ENCODE peak calls at places on chromosomes 7 and 10, in eight cellular contexts. W is HCT116, X is IMR-90, R is HepG2, L is GM23338, K is lower lobe of right lung, F is PC-3, T is left lung. O is an unnamed sample.

GRCh38 chr10:5711637-5712036 is 27.0 kb downstream of the TASOR2 start:
- ATAC-seq in W (no peak), X (no peak), R (no peak), L (no peak), K (no peak), F (no peak), T (no peak), O (no peak)

GRCh38 chr7:121313220-121313792 is 15.5 kb upstream of the WNT16 start:
- ATAC-seq in W (peak), X (peak), R (no peak), L (no peak), K (no peak), F (peak), T (no peak), O (no peak)

GRCh38 chr7:123657304-123657685 is 1.6 kb downstream of the LMOD2 start:
- ATAC-seq in W (no peak), X (no peak), R (no peak), L (no peak), K (no peak), F (peak), T (no peak), O (no peak)

GRCh38 chr10:30462513-30462912 is 28.5 kb downstream of the MAP3K8 start:
- ATAC-seq in W (no peak), X (no peak), R (no peak), L (no peak), K (no peak), F (no peak), T (no peak), O (no peak)

GRCh38 chr7:106064329-106064728 is 47.8 kb downstream of the SYPL1 start:
- ATAC-seq in W (peak), X (no peak), R (peak), L (no peak), K (no peak), F (no peak), T (no peak), O (no peak)

GRCh38 chr7:74032624-74033371 is 4.8 kb downstream of the ELN start:
- ATAC-seq in W (no peak), X (no peak), R (no peak), L (no peak), K (no peak), F (no peak), T (no peak), O (no peak)

GRCh38 chr7:13047061-13047460 is 359.6 kb downstream of the ARL4A start:
- ATAC-seq in W (peak), X (no peak), R (no peak), L (peak), K (no peak), F (no peak), T (no peak), O (no peak)

GRCh38 chr10:18136056-18136916 is 3.9 kb upstream of the CACNB2 start:
- ATAC-seq in W (no peak), X (no peak), R (no peak), L (no peak), K (no peak), F (no peak), T (no peak), O (no peak)

GRCh38 chr10:23358357-23358756 is 13.8 kb upstream of the C10orf67 start:
- ATAC-seq in W (no peak), X (no peak), R (no peak), L (peak), K (no peak), F (no peak), T (no peak), O (no peak)

GRCh38 chr7:132580277-132580676 is 4.0 kb upstream of the PLXNA4 start:
- ATAC-seq in W (peak), X (no peak), R (peak), L (no peak), K (no peak), F (peak), T (no peak), O (no peak)

GRCh38 chr10:79221110-79222051 is 125.9 kb upstream of the PPIF start:
- ATAC-seq in W (no peak), X (peak), R (peak), L (peak), K (peak), F (no peak), T (peak), O (peak)

GRCh38 chr10:3827768-3828403 is 42.9 kb upstream of the KLF6 start:
- ATAC-seq in W (no peak), X (no peak), R (no peak), L (no peak), K (no peak), F (no peak), T (no peak), O (peak)

GRCh38 chr10:63744060-63744941 is 223.1 kb downstream of the REEP3 start:
- ATAC-seq in W (no peak), X (no peak), R (no peak), L (no peak), K (no peak), F (no peak), T (no peak), O (no peak)

GRCh38 chr7:47967123-47967522 is 12.3 kb downstream of the HUS1 start:
- ATAC-seq in W (no peak), X (no peak), R (no peak), L (no peak), K (no peak), F (no peak), T (no peak), O (no peak)

GRCh38 chr10:78401882-78402367 is 368.3 kb downstream of the RPS24 start:
- ATAC-seq in W (no peak), X (no peak), R (no peak), L (peak), K (peak), F (no peak), T (no peak), O (no peak)

GRCh38 chr10:121032460-121032859 is 181.3 kb downstream of the WDR11 start:
- ATAC-seq in W (no peak), X (no peak), R (no peak), L (peak), K (no peak), F (no peak), T (no peak), O (no peak)

GRCh38 chr7:17912536-17913235 is 27.6 kb downstream of the SNX13 start:
- ATAC-seq in W (no peak), X (no peak), R (no peak), L (no peak), K (no peak), F (no peak), T (no peak), O (no peak)

GRCh38 chr10:104630731-104631130 is 10.4 kb upstream of the SORCS3 start:
- ATAC-seq in W (no peak), X (no peak), R (no peak), L (no peak), K (no peak), F (no peak), T (no peak), O (no peak)

DNA sequence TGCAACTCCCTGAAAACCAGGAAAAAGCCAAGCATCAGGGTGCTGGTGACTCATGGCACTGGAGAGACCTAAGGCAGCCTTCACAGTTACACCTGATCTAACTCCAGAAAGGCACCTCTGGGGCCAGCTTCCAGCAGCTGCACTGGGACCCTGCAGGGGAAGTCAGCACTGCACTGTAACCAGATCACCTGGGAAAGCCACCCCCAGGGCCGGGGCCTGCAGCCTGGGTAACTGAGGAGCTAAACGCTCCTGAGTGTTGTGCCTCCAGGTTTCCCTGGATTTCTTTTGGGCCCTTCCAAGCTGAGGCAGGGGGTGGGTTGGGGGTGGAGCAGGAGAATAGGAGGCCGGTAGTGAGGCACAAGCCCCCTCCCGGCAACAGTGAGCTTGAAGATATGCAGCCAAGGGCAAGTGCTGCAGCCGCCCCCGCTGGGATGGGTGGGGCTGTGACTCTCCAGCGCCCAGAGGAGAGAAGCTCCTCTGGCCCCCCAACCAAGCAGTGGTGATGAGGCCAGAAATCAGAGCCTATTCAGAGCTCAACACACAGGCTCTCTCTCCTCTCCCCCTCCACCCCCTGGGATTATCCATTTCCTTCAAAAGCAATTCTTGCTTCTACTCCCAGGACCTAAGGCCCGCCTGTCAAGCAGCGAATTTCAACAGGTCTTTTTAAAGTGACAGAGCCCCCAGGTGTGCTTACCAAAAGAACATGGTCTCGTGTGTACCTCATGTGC is 2.6 kb downstream of the CXCL12 start:
- ATAC-seq in W (no peak), X (no peak), R (no peak), L (peak), K (no peak), F (no peak), T (no peak), O (no peak)
- H3K4me3 ChIP-seq in W (no peak), X (no peak), R (no peak), L (peak), K (peak), F (no peak), T (no peak), O (peak)

DNA sequence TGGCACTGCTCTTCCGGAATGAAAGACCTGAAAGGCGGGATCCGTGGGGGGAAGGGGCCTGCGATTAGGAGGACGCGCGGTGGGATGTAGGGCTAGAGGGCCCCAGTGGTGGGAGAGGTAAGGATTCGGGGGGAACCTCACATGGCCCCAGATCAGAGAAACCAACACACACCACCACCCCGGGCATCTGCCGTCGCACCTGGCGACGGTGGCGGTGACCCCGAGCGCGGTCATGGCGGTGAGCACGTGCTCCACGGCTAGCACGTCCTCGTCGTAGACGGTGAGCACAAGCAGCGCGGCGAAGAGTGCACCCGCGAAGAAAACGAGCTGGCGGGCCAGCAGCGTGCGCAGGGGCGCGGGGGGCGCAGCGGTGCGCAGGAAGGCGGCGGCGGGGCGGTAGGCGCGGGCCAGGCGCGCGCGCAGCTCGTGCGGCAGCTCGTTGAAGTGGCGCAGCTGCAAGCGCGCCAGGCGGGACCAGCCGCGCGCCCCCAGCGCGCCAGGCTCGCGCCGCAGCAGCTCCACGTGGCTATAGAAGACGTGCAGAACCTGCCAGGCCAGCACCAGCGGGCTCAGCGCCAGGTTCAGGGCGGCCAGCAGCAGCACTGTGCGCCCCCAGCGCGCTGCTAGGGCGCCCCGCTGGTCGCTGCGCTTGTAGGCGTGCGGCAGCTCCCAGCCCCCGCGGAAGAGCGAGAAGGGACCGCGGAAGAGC is 5.7 kb downstream of the ATG9B start:
- ATAC-seq in W (no peak), X (peak), R (peak), L (peak), K (peak), F (no peak), T (peak), O (no peak)
- H3K4me3 ChIP-seq in W (no peak), X (peak), R (peak), L (peak), K (peak), F (peak), T (no peak), O (no peak)

GRCh38 chr10:21514808-21515580 is 10.5 kb downstream of the SKIDA1 start:
- ATAC-seq in W (no peak), X (no peak), R (no peak), L (no peak), K (no peak), F (no peak), T (peak), O (no peak)

GRCh38 chr10:21513035-21513434 is 12.4 kb downstream of the SKIDA1 start:
- ATAC-seq in W (no peak), X (no peak), R (no peak), L (no peak), K (no peak), F (no peak), T (no peak), O (no peak)

GRCh38 chr10:21516270-21517131 is 9.0 kb downstream of the SKIDA1 start:
- ATAC-seq in W (peak), X (peak), R (peak), L (peak), K (peak), F (peak), T (peak), O (peak)

GRCh38 chr10:21515581-21516269 is 9.8 kb downstream of the SKIDA1 start:
- ATAC-seq in W (no peak), X (no peak), R (no peak), L (peak), K (no peak), F (no peak), T (no peak), O (no peak)

GRCh38 chr10:21514101-21514807 is 11.2 kb downstream of the SKIDA1 start:
- ATAC-seq in W (no peak), X (no peak), R (no peak), L (no peak), K (no peak), F (no peak), T (no peak), O (no peak)
- H3K4me3 ChIP-seq in W (no peak), X (no peak), R (no peak), L (peak), K (peak), F (no peak), T (no peak), O (peak)

DNA sequence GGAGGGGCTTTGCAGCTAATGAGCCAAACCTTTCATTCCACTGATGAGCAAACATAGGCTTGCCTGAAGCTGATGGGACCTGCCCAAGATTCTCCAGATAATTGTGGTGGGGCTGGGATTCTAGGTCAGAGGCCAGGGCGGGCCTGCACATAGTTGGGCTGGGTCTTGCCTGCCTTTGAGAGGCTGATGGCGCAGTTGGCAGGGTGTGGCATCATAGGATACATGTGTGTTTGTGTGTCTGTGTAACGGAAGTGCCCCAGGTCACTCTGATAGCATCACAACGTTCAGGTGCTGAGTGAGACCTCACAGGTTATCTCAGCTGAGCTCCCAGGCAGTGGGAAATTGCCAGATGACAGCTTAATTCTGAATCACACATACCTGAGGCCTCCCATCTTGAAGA is 22.9 kb downstream of the BTBD16 start:
- ATAC-seq in W (no peak), X (no peak), R (no peak), L (no peak), K (no peak), F (peak), T (no peak), O (no peak)
- H3K4me3 ChIP-seq in W (no peak), X (no peak), R (no peak), L (no peak), K (no peak), F (no peak), T (no peak), O (no peak)